ENCODE peak calls at places on chromosomes 3 and 15, in six cellular contexts. One of them, this sample, is unnamed.

GRCh38 chr15:71003314-71003713 is 110.7 kb downstream of the LRRC49 start:
- DNase-seq in IMR-90: peak; percentile 62
- DNase-seq in GM12878: no peak
- DNase-seq in adrenal gland: no peak
- DNase-seq in ovary: no peak
- DNase-seq in breast epithelium: no peak
- DNase-seq in this sample: peak; percentile 3

GRCh38 chr3:193729601-193730000 is 136.6 kb downstream of the OPA1 start:
- DNase-seq in IMR-90: no peak
- DNase-seq in GM12878: no peak
- DNase-seq in adrenal gland: no peak
- DNase-seq in ovary: no peak
- DNase-seq in breast epithelium: peak; percentile 13
- DNase-seq in this sample: no peak

GRCh38 chr3:19573644-19574043 is 360.4 kb downstream of the EFHB start:
- DNase-seq in IMR-90: no peak
- DNase-seq in GM12878: no peak
- DNase-seq in adrenal gland: no peak
- DNase-seq in ovary: no peak
- DNase-seq in breast epithelium: no peak
- DNase-seq in this sample: no peak

GRCh38 chr15:29937956-29938355 is 115.7 kb upstream of the TJP1 start:
- DNase-seq in IMR-90: peak; percentile 91
- DNase-seq in GM12878: no peak
- DNase-seq in adrenal gland: no peak
- DNase-seq in ovary: no peak
- DNase-seq in breast epithelium: no peak
- DNase-seq in this sample: no peak

GRCh38 chr3:98855811-98856400 is 45.6 kb downstream of the DCBLD2 start:
- DNase-seq in IMR-90: peak; percentile 94
- DNase-seq in GM12878: no peak
- DNase-seq in adrenal gland: peak; percentile 33
- DNase-seq in ovary: no peak
- DNase-seq in breast epithelium: no peak
- DNase-seq in this sample: peak; percentile 26

GRCh38 chr3:45226206-45226915 is at the start of gene TMEM158:
- DNase-seq in IMR-90: peak; percentile 70
- DNase-seq in GM12878: no peak
- DNase-seq in adrenal gland: peak; percentile 90
- DNase-seq in ovary: peak; percentile 80
- DNase-seq in breast epithelium: peak; percentile 71
- DNase-seq in this sample: peak; percentile 95

GRCh38 chr15:63374686-63375520 is 6.7 kb downstream of the CA12 start:
- DNase-seq in IMR-90: peak; percentile 80
- DNase-seq in GM12878: no peak
- DNase-seq in adrenal gland: no peak
- DNase-seq in ovary: no peak
- DNase-seq in breast epithelium: peak; percentile 43
- DNase-seq in this sample: peak; percentile 36

GRCh38 chr15:48855501-48856440 is 22.2 kb upstream of the EID1 start:
- DNase-seq in IMR-90: peak; percentile 62
- DNase-seq in GM12878: no peak
- DNase-seq in adrenal gland: peak; percentile 21
- DNase-seq in ovary: no peak
- DNase-seq in breast epithelium: no peak
- DNase-seq in this sample: no peak

GRCh38 chr15:95989392-95989791 is 341.1 kb upstream of the NR2F2 start:
- DNase-seq in IMR-90: no peak
- DNase-seq in GM12878: no peak
- DNase-seq in adrenal gland: no peak
- DNase-seq in ovary: no peak
- DNase-seq in breast epithelium: no peak
- DNase-seq in this sample: no peak

GRCh38 chr3:100103558-100104441 is 10.5 kb downstream of the FILIP1L start:
- DNase-seq in IMR-90: peak; percentile 93
- DNase-seq in GM12878: peak; percentile 56
- DNase-seq in adrenal gland: no peak
- DNase-seq in ovary: no peak
- DNase-seq in breast epithelium: no peak
- DNase-seq in this sample: no peak

DNA sequence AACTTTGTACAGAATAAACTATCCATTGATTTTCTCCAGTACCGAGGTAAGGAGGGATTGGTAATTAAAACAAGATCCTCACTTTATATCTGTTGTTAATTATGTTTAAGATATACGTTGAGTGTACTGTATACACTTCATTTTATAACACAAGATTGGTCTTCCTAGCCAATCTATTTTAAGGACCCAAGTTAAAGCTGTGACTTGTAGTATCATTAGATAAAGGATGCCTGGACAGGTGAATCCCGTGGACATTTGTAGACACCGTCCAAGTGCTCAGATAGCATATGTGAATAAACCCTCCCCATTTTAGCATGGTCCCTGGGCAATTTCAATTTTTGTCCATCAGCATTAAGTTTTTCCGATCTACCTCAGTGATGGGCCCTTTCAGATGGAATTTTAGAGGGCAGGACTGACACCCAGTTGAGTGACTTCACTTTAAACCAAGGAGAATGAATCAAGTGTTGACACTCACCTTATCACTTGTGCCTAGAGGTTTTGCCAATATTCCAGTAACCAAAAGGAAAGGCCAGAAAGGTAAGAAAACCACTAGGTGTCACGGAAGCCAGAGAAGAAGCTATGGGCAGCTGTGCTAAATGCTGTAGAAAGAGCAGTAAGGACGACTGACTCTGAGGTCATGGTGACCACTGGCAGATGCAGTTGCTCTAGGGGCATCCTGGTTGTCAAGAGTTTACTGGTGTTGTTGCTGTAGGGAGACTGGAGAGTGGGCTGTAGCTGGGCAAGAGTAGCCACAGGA is 9.2 kb downstream of the AHSG start:
- DNase-seq in IMR-90: no peak
- DNase-seq in GM12878: no peak
- DNase-seq in adrenal gland: no peak
- DNase-seq in ovary: no peak
- DNase-seq in breast epithelium: no peak
- DNase-seq in this sample: no peak
- TF ChIP-seq POLR2A in IMR-90: no peak
- TF ChIP-seq POLR2A in GM12878: no peak
- TF ChIP-seq POLR2A in adrenal gland: no peak
- TF ChIP-seq POLR2A in ovary: no peak
- TF ChIP-seq POLR2A in breast epithelium: no peak
- TF ChIP-seq POLR2A in this sample: no peak

DNA sequence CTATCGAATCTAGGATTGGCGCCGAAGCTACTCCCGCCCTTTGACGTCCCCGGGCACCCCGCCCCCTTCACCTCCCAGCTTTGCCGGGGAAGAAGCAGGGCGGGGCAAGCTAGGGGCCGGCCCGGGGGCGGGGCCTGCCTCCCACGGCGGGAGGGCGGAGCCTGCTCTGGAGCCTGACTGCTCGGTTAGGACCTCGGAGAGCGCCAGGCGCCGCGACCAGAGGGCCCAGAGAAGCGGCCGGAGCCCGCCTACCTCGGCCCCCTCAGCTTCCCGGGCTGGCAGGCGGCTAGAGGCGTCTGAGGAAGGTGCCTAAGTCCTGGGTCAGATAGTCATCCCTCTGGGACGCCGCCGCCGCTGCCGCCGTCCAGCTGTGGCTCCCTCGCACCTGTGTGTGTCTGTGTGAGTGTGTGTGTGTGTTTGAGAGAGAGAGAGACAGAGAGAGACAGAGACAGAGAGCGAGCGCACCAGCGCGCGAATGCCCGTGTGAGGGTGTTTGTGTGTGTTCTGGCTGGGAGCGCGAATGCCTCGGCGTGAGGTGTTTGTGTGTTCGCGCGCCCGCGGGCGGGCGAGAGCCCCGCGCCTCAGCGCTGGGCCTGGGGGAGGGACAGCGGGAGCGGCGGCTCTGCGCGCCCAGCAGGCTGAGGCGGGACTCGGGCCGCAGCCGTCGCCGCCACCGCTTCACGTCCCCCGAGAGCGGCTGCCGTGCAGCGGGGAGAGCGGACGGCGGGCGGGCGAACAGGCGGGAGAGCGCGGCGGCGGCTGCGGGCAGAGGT is at the start of gene STXBP5L:
- DNase-seq in IMR-90: peak; percentile 52
- DNase-seq in GM12878: no peak
- DNase-seq in adrenal gland: peak; percentile 89
- DNase-seq in ovary: peak; percentile 96
- DNase-seq in breast epithelium: peak; percentile 53
- DNase-seq in this sample: peak; percentile 4
- TF ChIP-seq POLR2A in IMR-90: no peak
- TF ChIP-seq POLR2A in GM12878: no peak
- TF ChIP-seq POLR2A in adrenal gland: peak; percentile 71
- TF ChIP-seq POLR2A in ovary: peak; percentile 70
- TF ChIP-seq POLR2A in breast epithelium: no peak
- TF ChIP-seq POLR2A in this sample: no peak

GRCh38 chr15:31438601-31439265 is 112.1 kb downstream of the KLF13 start:
- DNase-seq in IMR-90: no peak
- DNase-seq in GM12878: no peak
- DNase-seq in adrenal gland: no peak
- DNase-seq in ovary: no peak
- DNase-seq in breast epithelium: no peak
- DNase-seq in this sample: no peak

GRCh38 chr15:31439328-31439727 is 112.7 kb downstream of the KLF13 start:
- DNase-seq in IMR-90: no peak
- DNase-seq in GM12878: no peak
- DNase-seq in adrenal gland: no peak
- DNase-seq in ovary: no peak
- DNase-seq in breast epithelium: no peak
- DNase-seq in this sample: no peak

GRCh38 chr15:31442203-31443090 is 115.8 kb downstream of the KLF13 start:
- DNase-seq in IMR-90: peak; percentile 95
- DNase-seq in GM12878: no peak
- DNase-seq in adrenal gland: no peak
- DNase-seq in ovary: no peak
- DNase-seq in breast epithelium: no peak
- DNase-seq in this sample: no peak

GRCh38 chr15:31437686-31438085 is 111.1 kb downstream of the KLF13 start:
- DNase-seq in IMR-90: no peak
- DNase-seq in GM12878: no peak
- DNase-seq in adrenal gland: no peak
- DNase-seq in ovary: no peak
- DNase-seq in breast epithelium: no peak
- DNase-seq in this sample: no peak

GRCh38 chr15:31440754-31441298 is 114.2 kb downstream of the KLF13 start:
- DNase-seq in IMR-90: peak; percentile 27
- DNase-seq in GM12878: no peak
- DNase-seq in adrenal gland: peak; percentile 47
- DNase-seq in ovary: peak; percentile 40
- DNase-seq in breast epithelium: no peak
- DNase-seq in this sample: no peak
- TF ChIP-seq POLR2A in IMR-90: no peak
- TF ChIP-seq POLR2A in GM12878: peak; percentile 72
- TF ChIP-seq POLR2A in adrenal gland: no peak
- TF ChIP-seq POLR2A in ovary: no peak
- TF ChIP-seq POLR2A in breast epithelium: no peak
- TF ChIP-seq POLR2A in this sample: peak; percentile 24

DNA sequence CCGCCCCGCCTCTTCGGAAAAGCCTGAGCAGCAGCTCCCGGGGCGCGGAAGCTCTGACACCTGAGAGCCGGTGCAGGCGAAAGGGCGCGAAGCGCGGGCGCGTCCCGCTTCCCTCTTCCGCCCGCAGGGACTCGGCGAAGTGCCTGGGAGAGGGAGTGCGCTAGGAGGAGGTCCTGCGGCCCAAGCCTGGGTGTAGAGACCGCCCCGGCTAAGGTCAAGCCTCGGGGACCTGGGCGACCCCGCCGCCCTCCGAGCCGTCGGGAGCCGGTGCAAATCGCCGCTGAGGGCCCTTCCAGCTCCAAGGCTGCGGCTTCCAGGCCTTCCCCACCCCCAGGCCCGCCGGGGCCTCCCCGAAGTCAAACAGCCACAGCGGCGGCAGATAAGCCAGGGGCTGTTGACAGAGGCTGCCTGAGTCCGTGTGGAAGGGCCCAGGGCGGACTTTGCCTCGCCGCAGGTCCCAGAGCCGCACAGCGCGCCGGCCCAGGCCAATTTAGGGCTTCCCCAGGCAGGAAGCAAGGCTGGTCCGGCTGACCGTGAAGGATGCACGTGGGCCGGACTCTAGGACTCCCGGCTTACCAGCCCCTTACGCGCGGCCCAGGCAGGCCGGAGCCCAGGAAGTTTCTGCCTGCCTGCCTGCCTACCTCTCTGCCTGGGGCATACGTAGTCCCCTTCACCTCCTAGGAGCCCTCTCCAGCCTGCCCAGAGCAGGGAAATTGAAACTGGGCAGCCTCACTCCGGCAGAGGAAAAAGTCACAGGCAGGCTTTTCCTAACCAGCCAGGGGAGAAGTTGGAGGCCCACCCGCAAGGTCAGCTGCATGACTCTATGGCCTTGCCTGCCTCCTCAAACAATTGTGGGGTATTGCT is 2.3 kb downstream of the ITPKA start:
- DNase-seq in IMR-90: no peak
- DNase-seq in GM12878: no peak
- DNase-seq in adrenal gland: no peak
- DNase-seq in ovary: no peak
- DNase-seq in breast epithelium: no peak
- DNase-seq in this sample: no peak
- TF ChIP-seq POLR2A in IMR-90: no peak
- TF ChIP-seq POLR2A in GM12878: no peak
- TF ChIP-seq POLR2A in adrenal gland: no peak
- TF ChIP-seq POLR2A in ovary: no peak
- TF ChIP-seq POLR2A in breast epithelium: no peak
- TF ChIP-seq POLR2A in this sample: no peak

DNA sequence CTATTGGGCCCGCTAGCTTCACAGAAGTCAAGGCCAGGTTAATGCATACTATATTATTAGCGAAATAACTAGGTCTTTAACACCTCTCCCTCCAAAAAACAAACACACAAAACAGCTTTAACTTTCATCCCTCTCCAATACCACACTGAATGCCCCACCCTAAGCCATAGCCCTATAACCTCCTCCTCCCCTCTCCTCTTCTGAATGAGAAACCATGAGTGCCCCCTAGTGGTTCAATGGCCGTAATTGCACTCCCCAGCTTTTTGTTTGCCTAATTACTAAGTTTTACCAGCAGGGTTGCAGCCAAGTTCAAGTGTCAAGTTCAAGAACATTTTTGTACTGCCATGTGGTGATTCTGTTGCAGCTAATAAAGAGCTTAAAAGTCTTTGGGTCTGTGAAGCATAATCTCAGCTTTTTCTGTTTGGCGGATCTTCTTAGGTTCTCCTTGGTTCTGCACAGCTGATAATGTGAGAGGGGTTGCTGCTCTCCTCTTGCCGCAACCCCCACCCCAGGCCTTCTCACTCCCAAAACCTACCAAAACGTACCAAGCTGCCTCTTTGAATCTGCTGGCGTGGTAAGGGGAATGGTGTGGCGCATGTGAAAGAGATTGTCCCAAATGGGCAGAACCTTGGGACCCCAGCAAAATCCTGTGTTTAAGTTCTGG is 57.9 kb downstream of the RPL22L1 start:
- DNase-seq in IMR-90: peak; percentile 78
- DNase-seq in GM12878: peak; percentile 30
- DNase-seq in adrenal gland: peak; percentile 59
- DNase-seq in ovary: peak; percentile 76
- DNase-seq in breast epithelium: peak; percentile 62
- DNase-seq in this sample: peak; percentile 47
- TF ChIP-seq POLR2A in IMR-90: peak; percentile 37
- TF ChIP-seq POLR2A in GM12878: no peak
- TF ChIP-seq POLR2A in adrenal gland: no peak
- TF ChIP-seq POLR2A in ovary: no peak
- TF ChIP-seq POLR2A in breast epithelium: no peak
- TF ChIP-seq POLR2A in this sample: no peak

GRCh38 chr3:184711366-184712247 is at the start of gene MAGEF1:
- DNase-seq in IMR-90: peak; percentile 81
- DNase-seq in GM12878: peak; percentile 24
- DNase-seq in adrenal gland: peak; percentile 78
- DNase-seq in ovary: peak; percentile 84
- DNase-seq in breast epithelium: peak; percentile 68
- DNase-seq in this sample: peak; percentile 97
- TF ChIP-seq POLR2A in IMR-90: peak; percentile 56
- TF ChIP-seq POLR2A in GM12878: peak; percentile 92
- TF ChIP-seq POLR2A in adrenal gland: peak; percentile 75
- TF ChIP-seq POLR2A in ovary: peak; percentile 62
- TF ChIP-seq POLR2A in breast epithelium: no peak
- TF ChIP-seq POLR2A in this sample: peak; percentile 77

This sample was measured in H54.